ENCODE peak calls at places on chromosomes 4 and X, in eight cellular contexts. One of them, this sample, is unnamed.
A peak's percentile ranks its signal among the peaks of the same experiment; 100 is the strongest.

GRCh38 chr4:55116450-55116849 is 8.9 kb downstream of the KDR start:
- DNase-seq in suprapubic skin: no peak
- DNase-seq in AML-193: no peak
- DNase-seq in NCI-H2171 treated with DMSO at 0.1 percent for 48 hours: no peak
- DNase-seq in hippocampal formation: no peak
- DNase-seq in GM12891: no peak
- DNase-seq in activated CD8-positive, alpha-beta memory T cell treated with anti-CD3 and anti-CD28 coated beads for 48 hours: no peak
- DNase-seq in HFF-Myc: no peak
- DNase-seq in this sample: no peak

GRCh38 chrX:48470110-48470832 is at the start of gene SLC38A5:
- DNase-seq in suprapubic skin: no peak
- DNase-seq in AML-193: no peak
- DNase-seq in NCI-H2171 treated with DMSO at 0.1 percent for 48 hours: no peak
- DNase-seq in hippocampal formation: no peak
- DNase-seq in GM12891: no peak
- DNase-seq in activated CD8-positive, alpha-beta memory T cell treated with anti-CD3 and anti-CD28 coated beads for 48 hours: no peak
- DNase-seq in HFF-Myc: no peak
- DNase-seq in this sample: no peak

GRCh38 chrX:148498067-148498466 is 2.4 kb upstream of the AFF2 start:
- DNase-seq in suprapubic skin: no peak
- DNase-seq in AML-193: no peak
- DNase-seq in NCI-H2171 treated with DMSO at 0.1 percent for 48 hours: no peak
- DNase-seq in hippocampal formation: no peak
- DNase-seq in GM12891: no peak
- DNase-seq in activated CD8-positive, alpha-beta memory T cell treated with anti-CD3 and anti-CD28 coated beads for 48 hours: no peak
- DNase-seq in HFF-Myc: no peak
- DNase-seq in this sample: no peak

GRCh38 chrX:46180258-46180687 is 364.9 kb downstream of the ZNF674 start:
- DNase-seq in suprapubic skin: no peak
- DNase-seq in AML-193: peak; percentile 62
- DNase-seq in NCI-H2171 treated with DMSO at 0.1 percent for 48 hours: peak; percentile 35
- DNase-seq in hippocampal formation: no peak
- DNase-seq in GM12891: no peak
- DNase-seq in activated CD8-positive, alpha-beta memory T cell treated with anti-CD3 and anti-CD28 coated beads for 48 hours: no peak
- DNase-seq in HFF-Myc: peak; percentile 74
- DNase-seq in this sample: no peak

GRCh38 chr4:180665481-180665880 is 1577.7 kb upstream of the TENM3 start:
- DNase-seq in suprapubic skin: no peak
- DNase-seq in AML-193: no peak
- DNase-seq in NCI-H2171 treated with DMSO at 0.1 percent for 48 hours: no peak
- DNase-seq in hippocampal formation: no peak
- DNase-seq in GM12891: no peak
- DNase-seq in activated CD8-positive, alpha-beta memory T cell treated with anti-CD3 and anti-CD28 coated beads for 48 hours: no peak
- DNase-seq in HFF-Myc: no peak
- DNase-seq in this sample: no peak

GRCh38 chr4:78561677-78562076 is 10.1 kb downstream of the ANXA3 start:
- DNase-seq in suprapubic skin: no peak
- DNase-seq in AML-193: no peak
- DNase-seq in NCI-H2171 treated with DMSO at 0.1 percent for 48 hours: no peak
- DNase-seq in hippocampal formation: no peak
- DNase-seq in GM12891: no peak
- DNase-seq in activated CD8-positive, alpha-beta memory T cell treated with anti-CD3 and anti-CD28 coated beads for 48 hours: no peak
- DNase-seq in HFF-Myc: no peak
- DNase-seq in this sample: no peak

GRCh38 chrX:149074429-149074828 is 430.7 kb downstream of the IDS start:
- DNase-seq in suprapubic skin: no peak
- DNase-seq in AML-193: peak; percentile 19
- DNase-seq in NCI-H2171 treated with DMSO at 0.1 percent for 48 hours: no peak
- DNase-seq in hippocampal formation: no peak
- DNase-seq in GM12891: no peak
- DNase-seq in activated CD8-positive, alpha-beta memory T cell treated with anti-CD3 and anti-CD28 coated beads for 48 hours: no peak
- DNase-seq in HFF-Myc: no peak
- DNase-seq in this sample: no peak

GRCh38 chr4:54093609-54094240 is 6.2 kb upstream of the GSX2 start:
- DNase-seq in suprapubic skin: no peak
- DNase-seq in AML-193: no peak
- DNase-seq in NCI-H2171 treated with DMSO at 0.1 percent for 48 hours: no peak
- DNase-seq in hippocampal formation: no peak
- DNase-seq in GM12891: no peak
- DNase-seq in activated CD8-positive, alpha-beta memory T cell treated with anti-CD3 and anti-CD28 coated beads for 48 hours: no peak
- DNase-seq in HFF-Myc: no peak
- DNase-seq in this sample: no peak

GRCh38 chr4:100189820-100190642 is at the start of gene DDIT4L:
- DNase-seq in suprapubic skin: peak; percentile 69
- DNase-seq in AML-193: peak; percentile 30
- DNase-seq in NCI-H2171 treated with DMSO at 0.1 percent for 48 hours: no peak
- DNase-seq in hippocampal formation: peak; percentile 4
- DNase-seq in GM12891: no peak
- DNase-seq in activated CD8-positive, alpha-beta memory T cell treated with anti-CD3 and anti-CD28 coated beads for 48 hours: no peak
- DNase-seq in HFF-Myc: no peak
- DNase-seq in this sample: peak; percentile 25

GRCh38 chr4:17528526-17529165 is 13.7 kb downstream of the CLRN2 start:
- DNase-seq in suprapubic skin: no peak
- DNase-seq in AML-193: no peak
- DNase-seq in NCI-H2171 treated with DMSO at 0.1 percent for 48 hours: no peak
- DNase-seq in hippocampal formation: no peak
- DNase-seq in GM12891: no peak
- DNase-seq in activated CD8-positive, alpha-beta memory T cell treated with anti-CD3 and anti-CD28 coated beads for 48 hours: no peak
- DNase-seq in HFF-Myc: no peak
- DNase-seq in this sample: no peak

GRCh38 chr4:175810360-175810759 is 1.7 kb downstream of the GPM6A start:
- DNase-seq in suprapubic skin: no peak
- DNase-seq in AML-193: no peak
- DNase-seq in NCI-H2171 treated with DMSO at 0.1 percent for 48 hours: no peak
- DNase-seq in hippocampal formation: no peak
- DNase-seq in GM12891: no peak
- DNase-seq in activated CD8-positive, alpha-beta memory T cell treated with anti-CD3 and anti-CD28 coated beads for 48 hours: no peak
- DNase-seq in HFF-Myc: no peak
- DNase-seq in this sample: no peak

GRCh38 chr4:31084806-31085416 is 364.7 kb downstream of the PCDH7 start:
- DNase-seq in suprapubic skin: no peak
- DNase-seq in AML-193: no peak
- DNase-seq in NCI-H2171 treated with DMSO at 0.1 percent for 48 hours: no peak
- DNase-seq in hippocampal formation: no peak
- DNase-seq in GM12891: no peak
- DNase-seq in activated CD8-positive, alpha-beta memory T cell treated with anti-CD3 and anti-CD28 coated beads for 48 hours: no peak
- DNase-seq in HFF-Myc: no peak
- DNase-seq in this sample: no peak

GRCh38 chr4:127525585-127525984 is 107.2 kb upstream of the INTU start:
- DNase-seq in suprapubic skin: no peak
- DNase-seq in AML-193: no peak
- DNase-seq in NCI-H2171 treated with DMSO at 0.1 percent for 48 hours: no peak
- DNase-seq in hippocampal formation: no peak
- DNase-seq in GM12891: no peak
- DNase-seq in activated CD8-positive, alpha-beta memory T cell treated with anti-CD3 and anti-CD28 coated beads for 48 hours: no peak
- DNase-seq in HFF-Myc: no peak
- DNase-seq in this sample: no peak